ENCODE peak calls at places on chromosomes 12 and 14, in seven cellular contexts. One of them, this sample, is unnamed.

GRCh38 chr12:122423258-122424165 is 1.0 kb upstream of the CLIP1 start:
- DNase-seq in WTC11: peak; percentile 45
- DNase-seq in psoas muscle: no peak
- DNase-seq in progenitor cell of endocrine pancreas: no peak
- DNase-seq in fibroblast of lung: peak; percentile 44
- DNase-seq in left ventricle myocardium inferior: no peak
- DNase-seq in endothelial cell of umbilical vein: peak; percentile 86
- DNase-seq in this sample: no peak

GRCh38 chr14:60252630-60253029 is 3.6 kb downstream of the PPM1A start:
- DNase-seq in WTC11: no peak
- DNase-seq in psoas muscle: no peak
- DNase-seq in progenitor cell of endocrine pancreas: no peak
- DNase-seq in fibroblast of lung: no peak
- DNase-seq in left ventricle myocardium inferior: no peak
- DNase-seq in endothelial cell of umbilical vein: no peak
- DNase-seq in this sample: no peak

GRCh38 chr14:89027097-89027740 is 202.8 kb downstream of the TTC8 start:
- DNase-seq in WTC11: peak; percentile 75
- DNase-seq in psoas muscle: peak; percentile 65
- DNase-seq in progenitor cell of endocrine pancreas: peak; percentile 59
- DNase-seq in fibroblast of lung: peak; percentile 35
- DNase-seq in left ventricle myocardium inferior: peak; percentile 38
- DNase-seq in endothelial cell of umbilical vein: peak; percentile 25
- DNase-seq in this sample: peak; percentile 51

GRCh38 chr14:92456215-92457017 is 57.2 kb upstream of the RIN3 start:
- DNase-seq in WTC11: peak; percentile 67
- DNase-seq in psoas muscle: peak; percentile 53
- DNase-seq in progenitor cell of endocrine pancreas: peak; percentile 34
- DNase-seq in fibroblast of lung: peak; percentile 75
- DNase-seq in left ventricle myocardium inferior: peak; percentile 52
- DNase-seq in endothelial cell of umbilical vein: peak; percentile 66
- DNase-seq in this sample: peak; percentile 42

GRCh38 chr12:79407671-79408622 is 282.8 kb downstream of the PAWR start:
- DNase-seq in WTC11: peak; percentile 64
- DNase-seq in psoas muscle: peak; percentile 12
- DNase-seq in progenitor cell of endocrine pancreas: peak; percentile 39
- DNase-seq in fibroblast of lung: peak; percentile 87
- DNase-seq in left ventricle myocardium inferior: peak; percentile 16
- DNase-seq in endothelial cell of umbilical vein: peak; percentile 88
- DNase-seq in this sample: peak; percentile 26

GRCh38 chr14:71022939-71023338 is 115.7 kb downstream of the PCNX1 start:
- DNase-seq in WTC11: no peak
- DNase-seq in psoas muscle: no peak
- DNase-seq in progenitor cell of endocrine pancreas: no peak
- DNase-seq in fibroblast of lung: no peak
- DNase-seq in left ventricle myocardium inferior: no peak
- DNase-seq in endothelial cell of umbilical vein: no peak
- DNase-seq in this sample: no peak

GRCh38 chr14:72941286-72941985 is 15.2 kb downstream of the DCAF4 start:
- DNase-seq in WTC11: no peak
- DNase-seq in psoas muscle: no peak
- DNase-seq in progenitor cell of endocrine pancreas: no peak
- DNase-seq in fibroblast of lung: no peak
- DNase-seq in left ventricle myocardium inferior: no peak
- DNase-seq in endothelial cell of umbilical vein: no peak
- DNase-seq in this sample: no peak

GRCh38 chr12:54258286-54258685 is 21.6 kb downstream of the CBX5 start:
- DNase-seq in WTC11: no peak
- DNase-seq in psoas muscle: no peak
- DNase-seq in progenitor cell of endocrine pancreas: no peak
- DNase-seq in fibroblast of lung: no peak
- DNase-seq in left ventricle myocardium inferior: no peak
- DNase-seq in endothelial cell of umbilical vein: no peak
- DNase-seq in this sample: no peak

GRCh38 chr12:62698701-62699101 is 232.1 kb downstream of the MON2 start:
- DNase-seq in WTC11: no peak
- DNase-seq in psoas muscle: no peak
- DNase-seq in progenitor cell of endocrine pancreas: no peak
- DNase-seq in fibroblast of lung: peak; percentile 54
- DNase-seq in left ventricle myocardium inferior: no peak
- DNase-seq in endothelial cell of umbilical vein: peak; percentile 85
- DNase-seq in this sample: no peak

GRCh38 chr12:27270148-27270547 is 26.1 kb downstream of the STK38L start:
- DNase-seq in WTC11: no peak
- DNase-seq in psoas muscle: no peak
- DNase-seq in progenitor cell of endocrine pancreas: no peak
- DNase-seq in fibroblast of lung: no peak
- DNase-seq in left ventricle myocardium inferior: no peak
- DNase-seq in endothelial cell of umbilical vein: no peak
- DNase-seq in this sample: no peak

GRCh38 chr12:66217342-66217929 is 28.4 kb downstream of the IRAK3 start:
- DNase-seq in WTC11: no peak
- DNase-seq in psoas muscle: no peak
- DNase-seq in progenitor cell of endocrine pancreas: no peak
- DNase-seq in fibroblast of lung: no peak
- DNase-seq in left ventricle myocardium inferior: no peak
- DNase-seq in endothelial cell of umbilical vein: peak; percentile 50
- DNase-seq in this sample: no peak

GRCh38 chr12:25352078-25352918 is 101.6 kb upstream of the KRAS start:
- DNase-seq in WTC11: no peak
- DNase-seq in psoas muscle: no peak
- DNase-seq in progenitor cell of endocrine pancreas: no peak
- DNase-seq in fibroblast of lung: no peak
- DNase-seq in left ventricle myocardium inferior: no peak
- DNase-seq in endothelial cell of umbilical vein: no peak
- DNase-seq in this sample: no peak

GRCh38 chr12:71469235-71469873 is 29.8 kb downstream of the LGR5 start:
- DNase-seq in WTC11: peak; percentile 12
- DNase-seq in psoas muscle: peak; percentile 21
- DNase-seq in progenitor cell of endocrine pancreas: no peak
- DNase-seq in fibroblast of lung: peak; percentile 52
- DNase-seq in left ventricle myocardium inferior: no peak
- DNase-seq in endothelial cell of umbilical vein: no peak
- DNase-seq in this sample: no peak

GRCh38 chr12:130669205-130669557 is 46.9 kb downstream of the RIMBP2 start:
- DNase-seq in WTC11: no peak
- DNase-seq in psoas muscle: no peak
- DNase-seq in progenitor cell of endocrine pancreas: no peak
- DNase-seq in fibroblast of lung: no peak
- DNase-seq in left ventricle myocardium inferior: no peak
- DNase-seq in endothelial cell of umbilical vein: no peak
- DNase-seq in this sample: no peak

GRCh38 chr14:21768116-21768874 is 94.7 kb upstream of the OR4E1 start:
- DNase-seq in WTC11: no peak
- DNase-seq in psoas muscle: no peak
- DNase-seq in progenitor cell of endocrine pancreas: no peak
- DNase-seq in fibroblast of lung: no peak
- DNase-seq in left ventricle myocardium inferior: no peak
- DNase-seq in endothelial cell of umbilical vein: peak; percentile 38
- DNase-seq in this sample: peak; percentile 39

GRCh38 chr14:29149798-29150197 is 383.2 kb downstream of the FOXG1 start:
- DNase-seq in WTC11: no peak
- DNase-seq in psoas muscle: no peak
- DNase-seq in progenitor cell of endocrine pancreas: no peak
- DNase-seq in fibroblast of lung: no peak
- DNase-seq in left ventricle myocardium inferior: no peak
- DNase-seq in endothelial cell of umbilical vein: no peak
- DNase-seq in this sample: no peak

GRCh38 chr14:54881761-54882401 is 20.7 kb downstream of the GCH1 start:
- DNase-seq in WTC11: no peak
- DNase-seq in psoas muscle: no peak
- DNase-seq in progenitor cell of endocrine pancreas: no peak
- DNase-seq in fibroblast of lung: peak; percentile 54
- DNase-seq in left ventricle myocardium inferior: no peak
- DNase-seq in endothelial cell of umbilical vein: peak; percentile 79
- DNase-seq in this sample: peak; percentile 56

GRCh38 chr14:77061630-77062029 is 33.1 kb upstream of the IRF2BPL start:
- DNase-seq in WTC11: no peak
- DNase-seq in psoas muscle: no peak
- DNase-seq in progenitor cell of endocrine pancreas: no peak
- DNase-seq in fibroblast of lung: no peak
- DNase-seq in left ventricle myocardium inferior: no peak
- DNase-seq in endothelial cell of umbilical vein: no peak
- DNase-seq in this sample: no peak

GRCh38 chr14:53190938-53191337 is 37.8 kb upstream of the DDHD1 start:
- DNase-seq in WTC11: no peak
- DNase-seq in psoas muscle: no peak
- DNase-seq in progenitor cell of endocrine pancreas: no peak
- DNase-seq in fibroblast of lung: no peak
- DNase-seq in left ventricle myocardium inferior: no peak
- DNase-seq in endothelial cell of umbilical vein: no peak
- DNase-seq in this sample: peak; percentile 79

GRCh38 chr12:19323768-19324167 is 115.5 kb upstream of the AEBP2 start:
- DNase-seq in WTC11: no peak
- DNase-seq in psoas muscle: no peak
- DNase-seq in progenitor cell of endocrine pancreas: no peak
- DNase-seq in fibroblast of lung: peak; percentile 78
- DNase-seq in left ventricle myocardium inferior: no peak
- DNase-seq in endothelial cell of umbilical vein: no peak
- DNase-seq in this sample: no peak

GRCh38 chr14:106347890-106348755 is 821.7 kb downstream of the TMEM121 start:
- DNase-seq in WTC11: no peak
- DNase-seq in psoas muscle: no peak
- DNase-seq in progenitor cell of endocrine pancreas: no peak
- DNase-seq in fibroblast of lung: no peak
- DNase-seq in left ventricle myocardium inferior: no peak
- DNase-seq in endothelial cell of umbilical vein: no peak
- DNase-seq in this sample: no peak

DNA sequence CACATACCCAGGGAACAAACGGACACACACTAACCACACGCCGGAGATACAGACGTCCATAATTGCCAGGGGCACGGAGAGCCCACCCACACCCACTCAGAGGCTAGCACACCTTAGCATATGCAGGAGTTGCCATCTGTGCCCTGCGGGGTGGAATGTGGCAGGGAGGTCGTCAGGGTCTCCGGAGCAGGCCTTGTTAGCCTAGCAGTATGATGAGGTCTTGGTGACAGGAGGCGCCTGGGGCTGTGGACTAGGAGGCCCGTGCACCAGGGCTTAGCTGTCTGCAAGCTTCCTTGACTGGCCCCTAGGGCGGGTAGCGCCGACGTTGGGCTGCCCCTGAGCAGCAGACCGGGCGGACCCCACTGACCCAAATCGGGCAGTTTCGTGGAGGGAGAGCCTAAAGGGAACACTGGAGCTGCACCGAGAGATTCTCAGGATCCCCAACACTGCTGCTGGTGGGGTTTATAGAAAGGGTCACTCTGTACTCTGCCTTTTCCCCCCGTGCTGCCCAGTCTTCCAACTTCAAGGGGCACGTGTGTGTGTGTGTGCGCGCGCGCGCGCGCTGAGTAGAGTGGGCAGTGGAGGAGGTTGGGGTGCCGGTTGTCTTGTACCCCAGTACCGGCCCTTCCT is 9.9 kb downstream of the STAC3 start:
- DNase-seq in WTC11: peak; percentile 71
- DNase-seq in psoas muscle: peak; percentile 33
- DNase-seq in progenitor cell of endocrine pancreas: no peak
- DNase-seq in fibroblast of lung: peak; percentile 33
- DNase-seq in left ventricle myocardium inferior: no peak
- DNase-seq in endothelial cell of umbilical vein: no peak
- DNase-seq in this sample: peak; percentile 57
- TF ChIP-seq CTCF in WTC11: no peak
- TF ChIP-seq CTCF in psoas muscle: peak; percentile 4
- TF ChIP-seq CTCF in progenitor cell of endocrine pancreas: no peak
- TF ChIP-seq CTCF in fibroblast of lung: no peak
- TF ChIP-seq CTCF in left ventricle myocardium inferior: no peak
- TF ChIP-seq CTCF in endothelial cell of umbilical vein: no peak
- TF ChIP-seq CTCF in this sample: peak; percentile 43

DNA sequence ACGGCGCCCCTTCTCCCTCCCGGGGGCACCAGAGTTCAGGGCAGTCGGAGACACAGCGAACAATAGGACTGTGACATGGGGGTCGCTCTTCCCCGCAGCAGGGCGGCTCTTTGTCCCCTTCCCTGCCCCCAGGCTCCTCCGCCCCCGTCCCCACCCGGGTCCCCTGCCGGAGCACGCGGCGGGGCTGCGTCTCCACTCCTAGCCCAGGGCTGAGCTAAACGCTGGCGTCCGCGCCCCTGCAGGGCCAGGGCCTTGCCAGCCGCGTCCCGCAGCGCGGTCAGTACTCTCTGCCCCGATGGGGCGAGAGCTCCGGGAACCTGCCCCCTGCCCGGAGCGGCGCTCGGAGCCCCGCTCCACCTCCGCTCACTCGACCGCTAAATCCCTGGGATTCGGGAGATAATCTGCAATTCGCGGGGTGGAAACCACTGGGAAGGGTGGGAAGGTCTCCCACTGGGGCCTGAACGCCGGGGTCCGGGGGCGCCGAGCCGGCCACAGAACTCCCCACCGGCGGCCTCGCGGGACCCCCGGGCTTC is 825 bp upstream of the CCDC85C start:
- DNase-seq in WTC11: peak; percentile 46
- DNase-seq in psoas muscle: no peak
- DNase-seq in progenitor cell of endocrine pancreas: peak; percentile 53
- DNase-seq in fibroblast of lung: no peak
- DNase-seq in left ventricle myocardium inferior: no peak
- DNase-seq in endothelial cell of umbilical vein: peak; percentile 52
- DNase-seq in this sample: peak; percentile 38
- TF ChIP-seq CTCF in WTC11: no peak
- TF ChIP-seq CTCF in psoas muscle: no peak
- TF ChIP-seq CTCF in progenitor cell of endocrine pancreas: no peak
- TF ChIP-seq CTCF in fibroblast of lung: no peak
- TF ChIP-seq CTCF in left ventricle myocardium inferior: no peak
- TF ChIP-seq CTCF in endothelial cell of umbilical vein: no peak
- TF ChIP-seq CTCF in this sample: no peak

GRCh38 chr12:20601668-20602280 is 93.4 kb upstream of the SLCO1C1 start:
- DNase-seq in WTC11: no peak
- DNase-seq in psoas muscle: no peak
- DNase-seq in progenitor cell of endocrine pancreas: no peak
- DNase-seq in fibroblast of lung: peak; percentile 80
- DNase-seq in left ventricle myocardium inferior: no peak
- DNase-seq in endothelial cell of umbilical vein: peak; percentile 75
- DNase-seq in this sample: no peak
- TF ChIP-seq CTCF in WTC11: no peak
- TF ChIP-seq CTCF in psoas muscle: peak; percentile 38
- TF ChIP-seq CTCF in progenitor cell of endocrine pancreas: peak; percentile 85
- TF ChIP-seq CTCF in fibroblast of lung: no peak
- TF ChIP-seq CTCF in left ventricle myocardium inferior: peak; percentile 57
- TF ChIP-seq CTCF in endothelial cell of umbilical vein: no peak
- TF ChIP-seq CTCF in this sample: peak; percentile 18

GRCh38 chr12:110355080-110355479 is 48.4 kb downstream of the ANAPC7 start:
- DNase-seq in WTC11: peak; percentile 61
- DNase-seq in psoas muscle: no peak
- DNase-seq in progenitor cell of endocrine pancreas: no peak
- DNase-seq in fibroblast of lung: no peak
- DNase-seq in left ventricle myocardium inferior: no peak
- DNase-seq in endothelial cell of umbilical vein: no peak
- DNase-seq in this sample: peak; percentile 60
- TF ChIP-seq CTCF in WTC11: peak; percentile 30
- TF ChIP-seq CTCF in psoas muscle: peak; percentile 21
- TF ChIP-seq CTCF in progenitor cell of endocrine pancreas: peak; percentile 39
- TF ChIP-seq CTCF in fibroblast of lung: no peak
- TF ChIP-seq CTCF in left ventricle myocardium inferior: peak; percentile 45
- TF ChIP-seq CTCF in endothelial cell of umbilical vein: peak; percentile 22
- TF ChIP-seq CTCF in this sample: peak; percentile 49